ENCODE peak calls at places on chromosomes 12 and 14, in seven cellular contexts. E, F, G, V, M, H and P are unnamed samples.

GRCh38 chr12:111395557-111396187 is 10.1 kb upstream of the SH2B3 start:
- DNase-seq in E (no peak), F (no peak), G (no peak), V (no peak), M (no peak), H (no peak), P (no peak)

GRCh38 chr14:24789277-24789832 is 155.4 kb upstream of the GZMB start:
- DNase-seq in E (no peak), F (no peak), G (no peak), V (no peak), M (no peak), H (no peak), P (no peak)

GRCh38 chr14:105055736-105056302 is 9.4 kb downstream of the GPR132 start:
- DNase-seq in E (no peak), F (no peak), G (no peak), V (no peak), M (no peak), H (no peak), P (no peak)

GRCh38 chr12:59619461-59620240 is 23.8 kb downstream of the SLC16A7 start:
- DNase-seq in E (no peak), F (no peak), G (no peak), V (peak), M (no peak), H (no peak), P (no peak)

GRCh38 chr12:74816398-74817175 is 279.0 kb downstream of the ATXN7L3B start:
- DNase-seq in E (no peak), F (no peak), G (no peak), V (no peak), M (peak), H (no peak), P (peak)

GRCh38 chr12:11040162-11040561 is 9.0 kb upstream of the TAS2R31 start:
- DNase-seq in E (no peak), F (no peak), G (no peak), V (no peak), M (no peak), H (no peak), P (no peak)

GRCh38 chr12:103928736-103929050 is 1.5 kb upstream of the HSP90B1 start:
- DNase-seq in E (peak), F (no peak), G (peak), V (no peak), M (no peak), H (no peak), P (peak)

GRCh38 chr14:53946404-53947400 is 9.9 kb downstream of the BMP4 start:
- DNase-seq in E (no peak), F (no peak), G (peak), V (no peak), M (no peak), H (no peak), P (no peak)

GRCh38 chr12:88272456-88272855 is 130.3 kb downstream of the TMTC3 start:
- DNase-seq in E (no peak), F (no peak), G (no peak), V (no peak), M (no peak), H (no peak), P (no peak)

GRCh38 chr14:105449276-105450122 is 25.1 kb upstream of the CRIP2 start:
- DNase-seq in E (no peak), F (no peak), G (no peak), V (no peak), M (no peak), H (no peak), P (no peak)

GRCh38 chr14:98906123-98906995 is 365.6 kb downstream of the BCL11B start:
- DNase-seq in E (no peak), F (peak), G (peak), V (no peak), M (peak), H (peak), P (no peak)

GRCh38 chr12:6792522-6793201 is 3.3 kb downstream of the CD4 start:
- DNase-seq in E (no peak), F (no peak), G (no peak), V (no peak), M (no peak), H (no peak), P (peak)

GRCh38 chr14:103562135-103562384 is 397 bp downstream of the BAG5 start:
- DNase-seq in E (no peak), F (no peak), G (no peak), V (peak), M (no peak), H (no peak), P (no peak)

GRCh38 chr12:24888813-24889212 is 60.1 kb downstream of the BCAT1 start:
- DNase-seq in E (no peak), F (no peak), G (no peak), V (no peak), M (no peak), H (no peak), P (no peak)

GRCh38 chr14:81936348-81936747 is 402.7 kb upstream of the SEL1L start:
- DNase-seq in E (no peak), F (no peak), G (no peak), V (no peak), M (no peak), H (no peak), P (no peak)

GRCh38 chr12:44972746-44973421 is 78.0 kb downstream of the DBX2 start:
- DNase-seq in E (no peak), F (peak), G (no peak), V (peak), M (peak), H (no peak), P (peak)

GRCh38 chr12:48189331-48190125 is 6.1 kb downstream of the CCDC184 start:
- DNase-seq in E (peak), F (peak), G (peak), V (peak), M (peak), H (peak), P (peak)

GRCh38 chr14:58645641-58646040 is 7.9 kb downstream of the DACT1 start:
- DNase-seq in E (no peak), F (no peak), G (no peak), V (no peak), M (no peak), H (no peak), P (no peak)

GRCh38 chr12:77377116-77377515 is 311.7 kb upstream of the E2F7 start:
- DNase-seq in E (no peak), F (no peak), G (no peak), V (no peak), M (no peak), H (no peak), P (peak)

GRCh38 chr14:34460841-34461240 is 1.2 kb downstream of the SPTSSA start:
- DNase-seq in E (no peak), F (no peak), G (no peak), V (peak), M (no peak), H (no peak), P (no peak)

GRCh38 chr14:34462132-34462893 is at the start of gene SPTSSA:
- DNase-seq in E (peak), F (peak), G (peak), V (peak), M (peak), H (peak), P (peak)

GRCh38 chr14:34460295-34460694 is 1.7 kb downstream of the SPTSSA start:
- DNase-seq in E (no peak), F (no peak), G (no peak), V (no peak), M (no peak), H (no peak), P (no peak)

GRCh38 chr14:34463598-34463961 is 1.5 kb upstream of the SPTSSA start:
- DNase-seq in E (no peak), F (no peak), G (no peak), V (no peak), M (no peak), H (no peak), P (no peak)

DNA sequence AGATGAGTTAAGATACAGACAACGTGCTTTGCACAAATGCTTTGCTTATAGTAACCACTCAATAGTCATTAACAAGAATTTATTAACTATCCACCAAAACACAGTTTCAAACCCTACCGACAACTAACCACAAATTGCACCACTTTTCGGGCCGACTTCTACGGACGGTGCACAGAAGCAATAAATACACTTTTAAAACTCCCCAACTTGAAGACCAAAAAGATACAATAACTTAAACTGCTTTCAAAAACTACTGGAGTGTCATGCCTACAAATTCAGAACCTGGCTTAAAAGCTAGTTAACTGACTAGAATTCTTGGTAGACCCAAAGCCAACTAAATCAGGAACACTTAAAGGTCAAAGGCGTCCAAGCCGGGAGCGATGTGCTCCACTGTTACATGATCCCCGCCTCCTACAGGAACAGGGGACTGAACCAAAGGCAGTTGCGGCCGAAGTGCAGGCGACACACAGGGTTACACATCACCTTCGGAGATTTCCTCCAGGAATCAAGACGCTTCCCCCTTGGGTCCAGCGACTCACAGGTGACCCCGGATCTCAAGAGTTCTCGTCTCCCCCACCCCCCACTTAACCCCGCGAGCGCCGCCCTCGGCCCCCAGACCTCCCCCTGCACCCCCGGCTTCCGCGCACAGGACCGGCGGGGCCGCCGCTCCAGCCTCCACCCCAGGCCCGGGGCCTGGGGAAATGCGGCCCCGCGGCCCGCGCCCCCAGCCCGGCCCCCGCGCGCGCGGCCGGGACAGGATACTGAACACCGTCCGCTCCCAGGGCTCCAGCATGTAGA is 507 bp downstream of the SPTSSA start:
- DNase-seq in E (peak), F (peak), G (peak), V (peak), M (peak), H (peak), P (peak)
- TF ChIP-seq POLR2A in E (no peak), F (no peak), G (no peak), V (no peak), M (no peak), H (no peak), P (no peak)

DNA sequence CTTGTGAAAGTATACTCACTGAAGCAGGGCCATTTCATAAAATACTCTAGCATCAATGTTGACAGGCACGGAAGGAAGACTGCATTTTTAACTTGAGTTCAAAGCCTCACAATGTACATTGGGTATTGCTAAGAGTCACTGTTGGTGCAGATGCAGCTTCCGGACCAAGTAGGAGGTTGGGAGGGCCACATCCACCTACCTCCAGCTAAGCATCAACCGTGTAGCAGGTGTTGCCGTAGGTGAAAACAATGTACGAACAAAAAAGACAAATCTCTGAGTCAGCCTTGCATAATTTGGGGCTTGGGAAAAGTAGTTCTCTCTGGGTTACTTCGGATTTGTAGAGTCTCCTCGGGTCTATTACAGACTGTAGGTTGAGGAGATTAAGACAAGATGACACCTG is 48.1 kb downstream of the TMTC1 start:
- DNase-seq in E (no peak), F (no peak), G (no peak), V (no peak), M (no peak), H (no peak), P (no peak)
- TF ChIP-seq POLR2A in E (no peak), F (no peak), G (no peak), V (no peak), M (no peak), H (no peak), P (no peak)

DNA sequence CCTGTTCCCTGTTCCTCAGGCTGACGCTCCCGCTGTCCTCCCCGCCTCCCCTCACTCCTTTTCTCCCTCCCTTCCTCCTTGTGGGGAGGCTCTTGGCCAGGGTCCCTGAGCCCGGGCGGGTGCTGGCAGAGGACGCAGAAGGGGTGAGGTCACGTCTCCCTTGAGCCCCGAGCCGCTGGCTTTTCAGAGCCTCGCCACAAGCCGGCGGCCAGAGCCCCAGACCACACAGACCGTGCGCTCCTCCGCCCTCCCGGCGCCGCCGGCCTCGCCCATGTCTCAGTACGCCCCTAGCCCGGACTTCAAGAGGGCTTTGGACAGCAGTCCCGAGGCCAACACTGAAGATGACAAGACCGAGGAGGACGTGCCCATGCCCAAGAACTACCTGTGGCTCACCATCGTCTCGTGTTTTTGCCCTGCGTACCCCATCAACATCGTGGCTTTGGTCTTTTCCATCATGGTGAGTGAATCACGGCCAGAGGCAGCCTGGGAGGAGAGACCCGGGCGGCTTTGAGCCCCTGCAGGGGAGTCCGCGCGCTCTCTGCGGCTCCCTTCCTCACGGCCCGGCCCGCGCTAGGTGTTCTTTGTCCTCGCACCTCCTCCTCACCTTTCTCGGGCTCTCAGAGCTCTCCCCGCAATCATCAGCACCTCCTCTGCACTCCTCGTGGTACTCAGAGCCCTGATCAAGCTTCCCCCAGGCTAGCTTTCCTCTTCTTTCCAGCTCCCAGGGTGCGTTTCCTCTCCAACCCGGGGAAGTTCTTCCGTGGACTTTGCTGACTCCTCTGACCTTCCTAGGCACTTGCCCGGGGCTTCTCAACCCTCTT is at the start of gene TMEM233:
- DNase-seq in E (no peak), F (no peak), G (no peak), V (no peak), M (no peak), H (no peak), P (no peak)
- TF ChIP-seq POLR2A in E (no peak), F (no peak), G (no peak), V (no peak), M (no peak), H (no peak), P (no peak)

GRCh38 chr14:85061256-85061655 is 468.7 kb upstream of the FLRT2 start:
- DNase-seq in E (no peak), F (no peak), G (no peak), V (no peak), M (no peak), H (no peak), P (no peak)
- TF ChIP-seq POLR2A in E (no peak), F (no peak), G (no peak), V (no peak), M (no peak), H (no peak), P (no peak)

DNA sequence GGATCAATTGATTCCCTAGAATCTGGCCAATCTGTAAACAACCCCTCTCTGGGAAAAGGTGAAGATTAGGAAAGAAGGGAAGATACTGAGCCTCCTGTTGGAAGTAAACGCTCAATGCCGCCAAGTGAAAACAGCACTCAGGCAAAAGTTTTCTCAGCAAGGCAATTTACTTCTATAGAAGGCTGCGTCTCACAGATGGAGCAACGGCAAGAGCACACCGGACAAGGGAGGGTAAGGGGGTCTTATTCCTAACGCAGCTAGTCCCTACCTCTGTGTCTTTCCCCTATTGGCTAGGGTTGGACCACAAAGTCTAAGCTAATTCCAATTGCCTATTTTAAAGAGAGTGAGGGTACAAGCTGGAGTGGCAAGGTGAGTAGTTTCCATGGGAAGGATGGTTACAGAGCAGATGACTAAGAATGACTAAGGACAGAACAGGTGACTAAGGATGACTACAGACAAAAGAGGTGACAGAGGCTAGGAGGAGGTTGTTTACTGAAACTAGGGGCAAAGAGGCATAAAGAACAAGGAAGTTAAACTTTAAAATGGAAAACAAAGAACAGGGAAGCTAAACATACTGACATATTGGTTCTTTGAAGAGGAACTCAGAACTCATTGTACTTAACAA is 5.6 kb upstream of the TTC9 start:
- DNase-seq in E (no peak), F (peak), G (no peak), V (no peak), M (peak), H (no peak), P (no peak)
- TF ChIP-seq POLR2A in E (no peak), F (no peak), G (no peak), V (no peak), M (no peak), H (no peak), P (no peak)